ENCODE peak calls at places on chromosomes 16 and 17, in ten cellular contexts. X, G, F, Z, H, Q, L, A, W and U are unnamed samples.

GRCh38 chr17:20852541-20853370 is 190.1 kb downstream of the USP22 start:
- DNase-seq in X (peak), G (peak), F (peak), Z (no peak), H (peak), Q (peak), L (no peak), A (no peak), W (peak), U (peak)

GRCh38 chr17:39801055-39801454 is 63.1 kb downstream of the IKZF3 start:
- DNase-seq in X (no peak), G (no peak), F (no peak), Z (no peak), H (no peak), Q (no peak), L (no peak), A (no peak), W (no peak), U (no peak)

GRCh38 chr17:59327136-59327878 is 4.1 kb upstream of the YPEL2 start:
- DNase-seq in X (no peak), G (no peak), F (no peak), Z (no peak), H (no peak), Q (no peak), L (no peak), A (no peak), W (no peak), U (no peak)

GRCh38 chr16:77501260-77501659 is 66.4 kb upstream of the ADAMTS18 start:
- DNase-seq in X (no peak), G (no peak), F (no peak), Z (no peak), H (no peak), Q (no peak), L (no peak), A (no peak), W (no peak), U (no peak)

GRCh38 chr16:84897911-84898377 is 78.2 kb downstream of the CRISPLD2 start:
- DNase-seq in X (no peak), G (peak), F (no peak), Z (peak), H (no peak), Q (no peak), L (no peak), A (no peak), W (no peak), U (no peak)

GRCh38 chr16:85448557-85449194 is 164.4 kb upstream of the GSE1 start:
- DNase-seq in X (no peak), G (no peak), F (peak), Z (no peak), H (peak), Q (no peak), L (no peak), A (peak), W (no peak), U (no peak)

GRCh38 chr16:20798364-20798763 is 7.9 kb downstream of the ERI2 start:
- DNase-seq in X (no peak), G (no peak), F (no peak), Z (no peak), H (no peak), Q (no peak), L (peak), A (no peak), W (no peak), U (no peak)

GRCh38 chr17:81927145-81927652 is 336 bp downstream of the MAFG start:
- DNase-seq in X (no peak), G (no peak), F (peak), Z (no peak), H (no peak), Q (no peak), L (no peak), A (no peak), W (no peak), U (no peak)

GRCh38 chr17:79045830-79046500 is 22.0 kb downstream of the C1QTNF1 start:
- DNase-seq in X (peak), G (peak), F (peak), Z (no peak), H (peak), Q (peak), L (peak), A (peak), W (peak), U (peak)

GRCh38 chr17:55454906-55455474 is 33.4 kb upstream of the MMD start:
- DNase-seq in X (no peak), G (no peak), F (no peak), Z (no peak), H (no peak), Q (peak), L (peak), A (no peak), W (no peak), U (peak)

GRCh38 chr17:61594294-61594825 is 3.3 kb upstream of the NACA2 start:
- DNase-seq in X (no peak), G (no peak), F (no peak), Z (no peak), H (no peak), Q (no peak), L (no peak), A (no peak), W (no peak), U (no peak)

GRCh38 chr16:84247341-84247740 is 7.5 kb upstream of the KCNG4 start:
- DNase-seq in X (no peak), G (no peak), F (no peak), Z (no peak), H (no peak), Q (no peak), L (no peak), A (no peak), W (no peak), U (no peak)

GRCh38 chr17:37506678-37507077 is 17.0 kb downstream of the DUSP14 start:
- DNase-seq in X (no peak), G (no peak), F (no peak), Z (no peak), H (no peak), Q (peak), L (peak), A (no peak), W (no peak), U (no peak)

GRCh38 chr17:15882058-15882720 is 62.7 kb upstream of the ADORA2B start:
- DNase-seq in X (no peak), G (no peak), F (no peak), Z (no peak), H (no peak), Q (no peak), L (no peak), A (no peak), W (no peak), U (no peak)

GRCh38 chr17:19237389-19238166 is 412 bp downstream of the EPN2 start:
- DNase-seq in X (peak), G (peak), F (no peak), Z (no peak), H (peak), Q (peak), L (no peak), A (peak), W (peak), U (peak)
- TF ChIP-seq POLR2A in X (no peak), G (no peak), F (peak), Z (no peak), H (peak), Q (peak), L (no peak), A (no peak), W (peak), U (peak)

DNA sequence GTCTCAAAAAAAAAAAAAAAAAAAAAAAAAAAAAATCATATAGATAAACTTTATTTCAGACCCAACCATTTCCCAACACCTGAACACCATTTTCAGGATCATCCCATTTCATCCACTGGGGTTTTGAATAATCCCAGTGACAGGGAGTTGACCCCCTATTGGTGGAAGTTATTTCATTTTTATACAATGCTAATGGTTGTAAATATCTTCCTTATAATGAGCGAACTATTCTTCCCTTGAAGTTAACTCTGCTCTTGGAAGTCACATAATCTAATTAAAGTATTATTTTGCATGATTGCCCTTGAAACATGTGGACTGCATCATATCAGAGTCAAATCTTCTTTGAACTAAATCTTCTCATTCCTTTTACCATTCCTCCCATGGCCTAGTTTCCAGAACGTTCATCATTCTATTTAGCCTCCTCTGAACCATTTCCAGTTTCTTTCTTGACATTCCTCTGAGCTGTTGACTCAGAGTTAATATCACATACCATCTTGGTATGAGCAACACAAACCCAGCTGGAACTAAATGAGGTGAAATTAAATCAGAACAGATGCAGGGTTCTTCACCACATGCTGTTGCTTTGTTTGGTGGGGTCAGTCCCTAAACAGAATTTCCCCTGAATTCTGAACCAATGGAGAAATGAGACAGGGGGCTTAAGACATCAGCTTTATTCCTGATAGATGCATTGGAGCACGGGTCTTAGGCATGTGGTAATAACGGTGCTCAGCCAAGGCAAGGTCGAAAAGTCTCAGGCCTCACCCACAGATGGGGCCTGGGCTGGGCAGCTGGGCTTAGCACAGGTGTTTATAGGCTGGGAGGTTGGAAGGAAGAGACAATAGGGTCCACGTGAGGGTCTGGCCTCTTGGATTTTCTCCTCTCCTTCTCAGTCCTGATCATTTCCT is 8.9 kb downstream of the HSD17B2 start:
- DNase-seq in X (no peak), G (no peak), F (no peak), Z (no peak), H (no peak), Q (no peak), L (peak), A (no peak), W (no peak), U (no peak)
- TF ChIP-seq POLR2A in X (no peak), G (no peak), F (no peak), Z (no peak), H (no peak), Q (no peak), L (no peak), A (no peak), W (no peak), U (no peak)

DNA sequence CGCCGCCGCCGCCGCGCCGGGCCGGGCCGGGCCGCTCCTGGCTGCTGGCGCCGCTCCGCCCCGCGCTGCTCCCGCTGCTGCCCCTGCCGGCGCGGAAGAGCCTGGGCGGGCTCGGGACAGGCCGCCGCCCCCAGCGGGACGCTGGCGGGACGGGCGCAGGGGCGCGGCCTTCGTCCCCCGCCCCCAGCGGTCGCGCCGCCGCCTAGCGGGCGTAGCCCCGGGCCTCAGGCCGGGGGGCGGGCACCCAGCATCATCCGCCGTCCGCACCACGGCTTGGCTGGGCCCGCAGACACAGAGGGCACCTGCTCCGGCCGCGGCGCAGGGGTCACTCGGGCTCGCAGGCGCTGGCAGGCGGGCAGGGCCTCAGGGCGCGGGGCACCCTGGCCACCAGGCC is at the start of gene AMFR:
- DNase-seq in X (peak), G (peak), F (peak), Z (no peak), H (peak), Q (peak), L (peak), A (no peak), W (peak), U (peak)
- TF ChIP-seq POLR2A in X (no peak), G (no peak), F (peak), Z (no peak), H (no peak), Q (peak), L (no peak), A (no peak), W (no peak), U (peak)

GRCh38 chr17:66638707-66639479 is 196.0 kb upstream of the CACNG5 start:
- DNase-seq in X (no peak), G (no peak), F (no peak), Z (no peak), H (no peak), Q (no peak), L (no peak), A (no peak), W (no peak), U (no peak)

GRCh38 chr17:66647391-66647983 is 187.4 kb upstream of the CACNG5 start:
- DNase-seq in X (no peak), G (no peak), F (no peak), Z (no peak), H (peak), Q (no peak), L (no peak), A (no peak), W (no peak), U (no peak)

GRCh38 chr17:66649818-66650489 is 185.0 kb upstream of the CACNG5 start:
- DNase-seq in X (no peak), G (no peak), F (no peak), Z (no peak), H (no peak), Q (no peak), L (no peak), A (no peak), W (no peak), U (no peak)

GRCh38 chr17:66645259-66645658 is 189.7 kb upstream of the CACNG5 start:
- DNase-seq in X (no peak), G (no peak), F (no peak), Z (no peak), H (no peak), Q (no peak), L (no peak), A (no peak), W (no peak), U (no peak)

DNA sequence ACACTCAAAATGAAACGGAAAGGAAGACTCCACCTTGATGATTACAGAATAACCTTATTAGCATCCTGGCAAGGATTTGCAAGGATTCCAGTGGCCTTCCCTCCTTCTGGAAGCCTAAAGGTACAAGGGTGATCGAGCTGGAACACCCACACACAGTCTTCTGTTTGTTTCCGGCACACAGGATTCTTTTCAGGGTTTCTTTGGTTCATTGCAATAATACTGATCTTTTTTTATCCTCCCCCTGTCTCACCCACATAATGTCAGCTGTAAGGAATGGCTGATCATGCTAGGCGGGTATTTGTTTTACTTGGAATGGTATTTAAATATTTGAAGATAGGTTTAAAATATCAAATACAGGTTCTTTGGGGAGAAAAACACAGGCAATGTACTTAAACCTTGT is 190.6 kb upstream of the CACNG5 start:
- DNase-seq in X (no peak), G (no peak), F (no peak), Z (no peak), H (no peak), Q (no peak), L (peak), A (no peak), W (no peak), U (no peak)
- TF ChIP-seq POLR2A in X (no peak), G (no peak), F (no peak), Z (no peak), H (no peak), Q (no peak), L (no peak), A (no peak), W (no peak), U (no peak)

GRCh38 chr17:4950757-4951204 is at the start of gene ENO3:
- DNase-seq in X (no peak), G (no peak), F (peak), Z (no peak), H (peak), Q (no peak), L (no peak), A (no peak), W (no peak), U (no peak)

GRCh38 chr17:4948166-4948996 is at the start of gene PFN1:
- DNase-seq in X (peak), G (peak), F (peak), Z (peak), H (peak), Q (peak), L (peak), A (peak), W (peak), U (peak)

GRCh38 chr17:4948997-4949320 is 629 bp upstream of the PFN1 start:
- DNase-seq in X (peak), G (peak), F (peak), Z (peak), H (peak), Q (peak), L (peak), A (peak), W (peak), U (peak)

GRCh38 chr17:4950075-4950756 is 703 bp upstream of the ENO3 start:
- DNase-seq in X (peak), G (no peak), F (peak), Z (no peak), H (peak), Q (peak), L (no peak), A (no peak), W (peak), U (no peak)

DNA sequence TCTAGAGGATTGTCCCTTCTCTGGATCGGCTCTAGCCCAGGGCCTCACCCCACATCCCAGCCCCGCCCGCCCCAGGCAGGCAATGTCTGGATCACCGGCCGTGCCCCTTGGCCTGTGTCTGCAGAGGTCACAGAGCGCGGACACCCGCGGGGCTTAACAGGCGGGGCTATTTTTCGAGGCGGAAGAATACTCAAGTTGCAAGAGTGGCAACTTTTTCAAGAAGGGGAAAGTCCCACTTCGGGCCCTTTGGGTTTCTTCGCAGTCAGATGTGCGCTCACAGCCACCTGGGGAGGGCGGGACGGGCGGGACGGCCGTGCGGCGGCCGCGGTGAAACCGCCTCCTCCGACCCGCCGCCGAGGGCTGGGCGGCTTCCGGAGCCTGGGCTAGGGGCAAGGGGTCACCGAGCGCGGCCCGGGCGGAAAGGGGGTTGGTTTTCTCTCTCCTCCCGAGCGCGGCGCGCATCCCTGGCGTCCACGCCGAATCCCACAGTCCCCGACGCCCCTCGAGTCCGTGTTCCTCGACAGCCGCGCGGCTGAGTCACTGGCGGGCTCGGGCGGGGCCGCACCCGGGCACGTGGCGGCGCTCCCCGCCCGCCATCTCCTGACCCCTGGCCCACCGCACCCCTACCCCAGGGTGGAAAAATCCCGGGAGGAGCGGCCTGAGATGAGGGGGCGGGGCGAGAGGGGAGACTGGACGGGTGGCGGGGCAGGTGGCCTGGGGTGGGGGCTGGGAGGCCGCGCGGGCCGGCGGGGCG is 1.2 kb upstream of the PFN1 start:
- DNase-seq in X (peak), G (peak), F (peak), Z (peak), H (peak), Q (peak), L (peak), A (peak), W (peak), U (peak)
- TF ChIP-seq POLR2A in X (no peak), G (no peak), F (no peak), Z (no peak), H (no peak), Q (peak), L (no peak), A (no peak), W (peak), U (peak)

GRCh38 chr16:27217256-27217655 is 13.9 kb downstream of the KDM8 start:
- DNase-seq in X (no peak), G (no peak), F (peak), Z (no peak), H (no peak), Q (no peak), L (peak), A (no peak), W (no peak), U (no peak)
- TF ChIP-seq POLR2A in X (no peak), G (no peak), F (no peak), Z (no peak), H (no peak), Q (no peak), L (no peak), A (no peak), W (no peak), U (no peak)

GRCh38 chr16:89827383-89828198 is 684 bp upstream of the SPIRE2 start:
- DNase-seq in X (no peak), G (peak), F (no peak), Z (no peak), H (peak), Q (peak), L (peak), A (peak), W (no peak), U (peak)
- TF ChIP-seq POLR2A in X (peak), G (no peak), F (no peak), Z (no peak), H (peak), Q (no peak), L (no peak), A (no peak), W (peak), U (peak)

DNA sequence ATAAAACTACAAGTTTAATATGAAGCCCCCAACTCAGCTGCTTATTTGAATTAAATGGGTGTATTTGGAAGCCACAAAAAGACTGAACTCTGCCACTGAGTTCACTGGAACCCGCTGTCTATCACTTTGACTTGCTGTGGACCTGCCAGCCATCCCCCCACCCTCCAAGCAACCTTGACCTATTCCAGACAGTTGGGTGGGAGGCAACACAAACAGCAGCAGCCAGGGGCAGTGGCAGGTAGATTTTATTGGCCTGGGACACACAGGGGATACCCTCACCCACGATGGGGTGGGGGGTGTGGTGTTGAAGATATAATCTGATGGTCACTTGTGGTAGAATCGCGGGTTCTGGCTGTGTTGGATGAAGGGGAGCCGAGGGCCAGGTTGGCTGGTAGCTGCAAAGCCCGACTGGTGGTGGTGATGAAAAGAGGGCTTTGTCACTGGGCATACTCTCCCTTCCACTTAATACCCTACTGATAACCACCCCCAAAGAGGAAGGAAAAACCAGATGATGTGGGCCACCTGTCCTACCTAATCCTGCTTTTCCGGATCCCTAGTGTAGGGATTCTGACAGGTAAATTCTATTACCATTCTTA is 2.6 kb downstream of the GPS2 start:
- DNase-seq in X (no peak), G (no peak), F (no peak), Z (no peak), H (no peak), Q (no peak), L (no peak), A (no peak), W (no peak), U (no peak)
- TF ChIP-seq POLR2A in X (no peak), G (no peak), F (no peak), Z (no peak), H (peak), Q (peak), L (no peak), A (no peak), W (no peak), U (no peak)

GRCh38 chr16:48384305-48384981 is 770 bp downstream of the SIAH1 start:
- DNase-seq in X (peak), G (peak), F (peak), Z (peak), H (peak), Q (peak), L (peak), A (peak), W (peak), U (no peak)

GRCh38 chr16:48384982-48385271 is 286 bp downstream of the SIAH1 start:
- DNase-seq in X (no peak), G (no peak), F (no peak), Z (no peak), H (no peak), Q (no peak), L (no peak), A (no peak), W (no peak), U (no peak)

GRCh38 chr16:48386559-48387312 is 1.5 kb upstream of the SIAH1 start:
- DNase-seq in X (no peak), G (peak), F (no peak), Z (no peak), H (peak), Q (no peak), L (no peak), A (no peak), W (no peak), U (no peak)

GRCh38 chr16:48383877-48384304 is 1.3 kb downstream of the SIAH1 start:
- DNase-seq in X (no peak), G (peak), F (no peak), Z (no peak), H (peak), Q (peak), L (no peak), A (no peak), W (no peak), U (peak)

GRCh38 chr16:48385272-48385953 is at the start of gene SIAH1:
- DNase-seq in X (peak), G (peak), F (peak), Z (peak), H (peak), Q (peak), L (peak), A (peak), W (peak), U (peak)
- TF ChIP-seq POLR2A in X (no peak), G (no peak), F (peak), Z (no peak), H (peak), Q (peak), L (peak), A (no peak), W (peak), U (peak)